ENCODE peak calls at places on chromosome 3, in six cellular contexts. X, W, E, O, M and N are unnamed samples.
A peak's percentile ranks its signal among the peaks of the same experiment; 100 is the strongest.

GRCh38 chr3:64331605-64332004 is 106.3 kb upstream of the PRICKLE2 start:
- DNase-seq in W (no peak), O (no peak), E (no peak), M (no peak), X (no peak), N (no peak)

GRCh38 chr3:45985532-45986302 is 9.9 kb downstream of the FYCO1 start:
- DNase-seq in W (no peak), X (no peak), E (no peak), M (no peak), O (no peak), N (no peak)

GRCh38 chr3:39125837-39126500 is 18.5 kb downstream of the TTC21A start:
- DNase-seq in E (no peak), X (no peak), O (no peak), M (no peak), W (no peak), N (peak; percentile 28)

GRCh38 chr3:175558261-175558660 is 699.1 kb downstream of the NAALADL2 start:
- DNase-seq in X (no peak), O (no peak), M (no peak), W (no peak), E (no peak), N (no peak)

GRCh38 chr3:46565607-46566039 is 479 bp downstream of the LRRC2 start:
- DNase-seq in O (peak; percentile 30), M (no peak), X (no peak), W (peak; percentile 40), E (no peak), N (peak; percentile 27)

GRCh38 chr3:98777286-98777685 is 14.1 kb downstream of the ST3GAL6 start:
- DNase-seq in X (no peak), M (no peak), E (no peak), W (no peak), O (no peak), N (peak; percentile 93)

GRCh38 chr3:8239718-8240698 is 261.6 kb upstream of the LMCD1 start:
- DNase-seq in E (no peak), M (peak; percentile 48), X (no peak), O (peak; percentile 50), W (peak; percentile 44), N (peak; percentile 27)

GRCh38 chr3:100316656-100317069 is 17.9 kb upstream of the NIT2 start:
- DNase-seq in M (peak; percentile 46), X (no peak), E (no peak), O (peak; percentile 45), W (peak; percentile 23), N (peak; percentile 39)

GRCh38 chr3:54171509-54171908 is 49.2 kb downstream of the CACNA2D3 start:
- DNase-seq in O (no peak), X (no peak), E (no peak), W (no peak), M (no peak), N (no peak)

GRCh38 chr3:155560135-155560534 is 184.7 kb downstream of the PLCH1 start:
- DNase-seq in W (no peak), O (no peak), X (no peak), E (no peak), M (no peak), N (no peak)

GRCh38 chr3:186425788-186426730 is 64.0 kb upstream of the DGKG start:
- DNase-seq in W (no peak), O (no peak), E (no peak), M (no peak), X (no peak), N (no peak)

GRCh38 chr3:129829640-129830039 is 63.9 kb downstream of the TMCC1 start:
- DNase-seq in W (peak; percentile 23), X (no peak), E (no peak), M (peak; percentile 76), O (peak; percentile 36), N (peak; percentile 83)

GRCh38 chr3:176068750-176069149 is 1128.5 kb downstream of the TBL1XR1 start:
- DNase-seq in M (no peak), X (no peak), O (no peak), W (no peak), E (no peak), N (no peak)

GRCh38 chr3:72316501-72317279 is 531.6 kb downstream of the SHQ1 start:
- DNase-seq in W (no peak), E (no peak), M (no peak), O (no peak), X (no peak), N (no peak)

GRCh38 chr3:55307622-55308021 is 179.5 kb downstream of the WNT5A start:
- DNase-seq in M (no peak), E (no peak), X (no peak), O (no peak), W (no peak), N (no peak)

GRCh38 chr3:50274371-50275104 is 4.3 kb upstream of the LSMEM2 start:
- DNase-seq in M (no peak), O (peak; percentile 83), E (no peak), W (peak; percentile 67), X (no peak), N (peak; percentile 60)

GRCh38 chr3:65714138-65714537 is 324.6 kb downstream of the MAGI1 start:
- DNase-seq in W (no peak), M (no peak), E (no peak), O (no peak), X (no peak), N (no peak)

GRCh38 chr3:177778633-177779032 is 581.4 kb upstream of the TBL1XR1 start:
- DNase-seq in W (no peak), X (no peak), M (no peak), E (no peak), O (no peak), N (no peak)

GRCh38 chr3:148809835-148810234 is 17.8 kb upstream of the CPB1 start:
- DNase-seq in W (no peak), O (no peak), X (no peak), M (no peak), E (no peak), N (no peak)

GRCh38 chr3:36803096-36803811 is 38.9 kb upstream of the DCLK3 start:
- DNase-seq in X (no peak), M (no peak), E (no peak), W (no peak), O (no peak), N (no peak)

GRCh38 chr3:36800533-36801116 is 36.3 kb upstream of the DCLK3 start:
- DNase-seq in E (no peak), W (no peak), X (no peak), M (no peak), O (no peak), N (no peak)

DNA sequence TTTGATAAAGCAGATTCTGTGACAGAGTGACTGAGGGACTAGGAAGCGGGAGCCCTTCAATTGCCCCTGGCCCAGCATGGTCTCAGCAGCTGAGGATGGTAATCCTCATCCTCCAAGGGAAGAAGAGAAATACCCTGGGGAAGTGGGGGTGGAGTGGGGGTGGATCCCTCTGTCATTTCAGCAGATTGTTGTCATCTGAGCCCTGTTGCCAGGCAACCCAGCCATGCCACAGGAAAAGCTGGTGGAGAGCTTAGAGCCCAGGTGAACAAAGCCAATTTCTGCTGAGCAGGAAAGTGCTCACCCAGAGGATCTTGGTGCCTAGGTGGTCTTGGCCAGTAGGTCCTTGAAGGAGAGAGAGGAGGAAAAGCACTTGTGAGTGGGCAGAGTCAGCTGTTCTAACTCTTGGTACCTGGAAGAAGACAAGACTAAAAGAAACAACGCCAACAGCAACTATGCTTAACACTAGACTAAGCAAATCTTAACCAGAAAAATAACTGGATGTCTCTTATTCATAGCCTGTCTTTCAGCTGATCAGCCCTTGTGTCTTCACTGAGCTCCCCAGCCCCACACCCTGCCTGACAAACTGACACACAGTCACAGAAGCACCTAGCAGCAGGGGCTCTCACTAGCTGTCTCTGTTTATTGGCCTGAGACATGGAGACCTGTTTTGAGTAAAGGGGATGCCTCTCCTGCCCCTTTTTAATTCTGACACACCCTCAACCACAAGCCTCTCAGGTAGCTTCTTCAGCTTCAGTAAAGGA is 40.1 kb upstream of the DCLK3 start:
- DNase-seq in W (no peak), E (no peak), M (no peak), O (no peak), X (no peak), N (no peak)
- TF ChIP-seq JUND in W (no peak), E (no peak), M (no peak), O (no peak), X (no peak), N (no peak)

DNA sequence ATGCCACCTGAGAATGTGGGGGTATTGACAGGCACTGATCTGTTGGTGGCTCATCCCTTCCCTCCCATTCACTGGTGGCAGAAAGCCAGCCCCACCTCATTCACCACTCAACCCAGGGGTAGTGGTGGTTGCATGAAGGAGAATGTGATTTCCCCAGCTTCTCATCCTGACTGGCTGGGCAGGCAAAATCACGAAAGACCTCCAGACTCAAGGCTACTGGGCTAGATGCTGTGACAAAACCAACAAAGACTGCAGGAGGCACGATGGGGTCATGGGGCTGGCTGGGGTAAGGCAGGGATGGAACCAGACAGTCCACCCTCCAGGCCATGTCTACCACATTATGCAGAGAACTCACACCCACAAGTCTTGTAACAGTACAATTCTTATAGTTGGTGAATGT is 33.9 kb downstream of the FSTL1 start:
- DNase-seq in O (no peak), E (no peak), X (no peak), W (no peak), M (no peak), N (no peak)
- H3K9ac ChIP-seq in O (peak overlapping the region; percentile 43), E (no peak overlapping the region), X (peak overlapping the region; percentile 12), W (no peak overlapping the region), M (no peak overlapping the region), N (no peak overlapping the region)

GRCh38 chr3:133896002-133896761 is 500 bp upstream of the RAB6B start:
- DNase-seq in W (no peak), X (no peak), E (no peak), M (no peak), O (no peak), N (no peak)
- TF ChIP-seq JUND in W (no peak), X (no peak), E (no peak), M (no peak), O (no peak), N (no peak)

GRCh38 chr3:194623449-194624290 is 9.5 kb downstream of the TMEM44 start:
- DNase-seq in M (no peak), W (no peak), E (no peak), X (no peak), O (no peak), N (no peak)

GRCh38 chr3:194624956-194625355 is 8.3 kb downstream of the TMEM44 start:
- DNase-seq in M (no peak), E (no peak), W (no peak), O (no peak), X (no peak), N (no peak)

GRCh38 chr3:194621947-194622346 is 11.3 kb downstream of the TMEM44 start:
- DNase-seq in O (no peak), W (no peak), E (no peak), M (no peak), X (no peak), N (no peak)

GRCh38 chr3:194620192-194620591 is 13.0 kb downstream of the TMEM44 start:
- DNase-seq in X (no peak), W (no peak), E (no peak), M (no peak), O (no peak), N (no peak)

DNA sequence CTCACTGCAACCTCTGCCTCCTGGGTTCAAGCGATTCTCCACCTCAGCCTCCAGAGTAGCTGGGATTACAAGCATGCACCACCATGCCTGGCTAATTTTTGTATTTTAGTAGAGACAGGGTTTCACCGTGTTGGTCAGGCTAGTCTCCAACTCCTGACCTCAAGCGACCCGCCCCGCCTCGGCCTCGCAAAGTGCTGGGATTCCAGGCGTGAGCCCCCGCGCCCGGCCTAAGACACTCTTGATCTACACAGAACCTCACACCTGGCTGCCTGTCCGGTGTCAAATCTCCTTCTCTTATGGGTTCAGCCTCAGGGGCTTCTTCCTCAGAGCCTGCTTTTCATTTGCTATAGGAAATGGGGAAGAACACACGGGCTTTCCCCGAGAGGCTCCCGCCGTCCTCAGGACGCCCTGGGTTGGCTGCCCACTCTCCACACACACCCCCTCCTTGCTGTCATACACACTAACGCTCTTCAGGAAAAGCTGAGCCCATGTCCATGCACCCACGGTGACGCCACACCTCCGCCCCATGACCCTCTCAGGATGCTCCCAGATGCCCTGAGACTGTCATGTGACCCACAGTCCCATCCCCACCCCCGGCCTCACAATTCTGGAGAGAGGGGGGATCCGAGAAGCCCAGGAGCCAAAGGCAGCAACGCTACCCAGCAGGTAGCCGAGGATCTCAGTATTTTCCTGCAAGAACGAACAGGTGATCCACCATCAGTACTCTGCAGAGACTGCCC is 10.4 kb downstream of the TMEM44 start:
- DNase-seq in X (no peak), E (no peak), M (no peak), O (no peak), W (no peak), N (no peak)
- H3K9ac ChIP-seq in X (no peak overlapping the region), E (no peak overlapping the region), M (no peak overlapping the region), O (no peak overlapping the region), W (no peak overlapping the region), N (no peak overlapping the region)